ENCODE peak calls at places on chromosomes 5 and 9, in five cellular contexts. X, S, H, Z and M are unnamed samples.

GRCh38 chr5:90909945-90910344 is 351.3 kb downstream of the ADGRV1 start:
- DNase-seq in X (no peak), S (no peak), H (no peak), Z (no peak), M (no peak)

GRCh38 chr9:78468231-78468630 is 171.3 kb downstream of the PSAT1 start:
- DNase-seq in X (no peak), S (no peak), H (no peak), Z (no peak), M (no peak)

GRCh38 chr5:77629553-77630245 is 8.8 kb downstream of the OTP start:
- DNase-seq in X (no peak), S (no peak), H (no peak), Z (no peak), M (no peak)

GRCh38 chr5:72402959-72403628 is 82.9 kb downstream of the PTCD2 start:
- DNase-seq in X (no peak), S (no peak), H (no peak), Z (peak; percentile 21), M (peak; percentile 30)

GRCh38 chr9:112056986-112057385 is 118.1 kb downstream of the SUSD1 start:
- DNase-seq in X (no peak), S (no peak), H (no peak), Z (no peak), M (no peak)

GRCh38 chr5:64505769-64506566 is at the start of gene RGS7BP:
- DNase-seq in X (no peak), S (no peak), H (no peak), Z (peak; percentile 40), M (peak; percentile 4)

GRCh38 chr5:174760721-174761120 is 36.3 kb downstream of the MSX2 start:
- DNase-seq in X (no peak), S (no peak), H (no peak), Z (no peak), M (no peak)

GRCh38 chr5:141182248-141182647 is at the start of gene PCDHB16:
- DNase-seq in X (no peak), S (no peak), H (no peak), Z (no peak), M (no peak)

GRCh38 chr5:4511996-4512656 is 628.0 kb upstream of the ADAMTS16 start:
- DNase-seq in X (peak; percentile 12), S (no peak), H (no peak), Z (peak; percentile 27), M (no peak)

GRCh38 chr9:132166599-132166998 is 4.7 kb downstream of the NTNG2 start:
- DNase-seq in X (peak; percentile 41), S (no peak), H (no peak), Z (no peak), M (no peak)

GRCh38 chr5:159022178-159022556 is 77.5 kb downstream of the EBF1 start:
- DNase-seq in X (no peak), S (no peak), H (peak; percentile 49), Z (peak; percentile 60), M (peak; percentile 55)

GRCh38 chr5:138212828-138213160 is 329 bp downstream of the CDC23 start:
- DNase-seq in X (peak; percentile 26), S (no peak), H (no peak), Z (no peak), M (no peak)

GRCh38 chr5:154884424-154884823 is 26.0 kb downstream of the CNOT8 start:
- DNase-seq in X (no peak), S (no peak), H (no peak), Z (no peak), M (no peak)

GRCh38 chr5:53339962-53340540 is 140.4 kb upstream of the FST start:
- DNase-seq in X (no peak), S (no peak), H (no peak), Z (no peak), M (no peak)

GRCh38 chr5:34496258-34496657 is 159.9 kb upstream of the RAI14 start:
- DNase-seq in X (no peak), S (no peak), H (no peak), Z (no peak), M (no peak)

GRCh38 chr9:2622361-2623045 is 916 bp downstream of the VLDLR start:
- DNase-seq in X (peak; percentile 12), S (no peak), H (no peak), Z (peak; percentile 30), M (peak; percentile 53)

GRCh38 chr9:1458503-1458902 is 408.3 kb downstream of the DMRT2 start:
- DNase-seq in X (no peak), S (no peak), H (peak; percentile 21), Z (no peak), M (no peak)

GRCh38 chr5:146301666-146302065 is 37.0 kb upstream of the POU4F3 start:
- DNase-seq in X (no peak), S (no peak), H (no peak), Z (no peak), M (no peak)

GRCh38 chr9:92426501-92426900 is 2.2 kb upstream of the OMD start:
- DNase-seq in X (no peak), S (no peak), H (no peak), Z (no peak), M (no peak)

GRCh38 chr5:93894471-93895354 is 153.3 kb upstream of the POU5F2 start:
- DNase-seq in X (no peak), S (no peak), H (no peak), Z (no peak), M (no peak)

GRCh38 chr9:20729545-20729944 is 45.5 kb downstream of the FOCAD start:
- DNase-seq in X (no peak), S (no peak), H (no peak), Z (no peak), M (no peak)

GRCh38 chr5:181164076-181164952 is 16.9 kb downstream of the OR2V2 start:
- DNase-seq in X (peak; percentile 50), S (no peak), H (no peak), Z (no peak), M (no peak)
- H3K4me3 ChIP-seq in X (peak overlapping the region; percentile 50), S (no peak overlapping the region), H (no peak overlapping the region), Z (no peak overlapping the region), M (no peak overlapping the region)

DNA sequence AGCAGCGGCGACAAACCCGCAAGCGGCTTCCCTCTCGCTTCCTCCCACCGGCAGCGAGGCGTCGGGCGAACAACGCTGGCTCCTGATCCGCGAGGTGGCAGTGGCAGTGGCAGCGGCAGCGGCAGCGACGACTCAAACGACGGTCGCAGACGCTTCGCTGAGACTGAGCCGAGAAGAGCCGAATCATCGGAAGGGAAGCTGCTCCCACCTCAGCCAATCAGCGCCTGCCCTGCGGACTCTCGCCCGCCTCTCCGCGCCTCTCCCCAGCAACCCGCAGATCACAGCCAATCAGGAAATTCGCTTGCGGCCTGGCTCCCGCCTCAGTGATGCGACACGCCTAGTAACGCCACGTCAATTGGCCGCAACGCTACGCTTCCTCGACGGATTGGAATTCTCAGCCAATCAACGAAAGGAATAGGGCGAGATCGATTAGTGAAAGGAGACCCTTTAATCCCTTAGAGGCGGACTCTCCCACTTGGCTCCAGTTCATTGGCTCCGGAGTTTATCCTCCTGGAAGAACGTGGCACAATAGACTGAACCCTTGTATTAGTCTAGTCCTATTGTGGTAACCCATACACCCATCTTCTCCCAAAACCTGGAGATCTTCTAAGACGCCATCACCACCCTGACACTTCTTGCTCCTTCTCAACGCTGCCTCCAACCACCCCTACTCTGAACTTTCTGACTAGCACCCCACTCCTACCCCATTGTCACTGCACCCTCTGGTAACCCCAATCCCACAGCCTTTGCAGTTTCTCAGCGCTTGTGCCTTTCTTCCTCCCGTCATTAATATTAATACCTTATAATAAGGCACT is at the start of gene VCP:
- DNase-seq in X (peak; percentile 100), S (peak; percentile 91), H (peak; percentile 96), Z (peak; percentile 98), M (peak; percentile 99)
- TF ChIP-seq CTCF in X (no peak), S (no peak), H (no peak), Z (no peak), M (no peak)

GRCh38 chr5:10440367-10440990 is 1.2 kb upstream of the ROPN1L start:
- DNase-seq in X (no peak), S (no peak), H (no peak), Z (no peak), M (no peak)
- H3K4me3 ChIP-seq in X (peak overlapping the region; percentile 57), S (peak overlapping the region; percentile 87), H (no peak overlapping the region), Z (peak overlapping the region; percentile 80), M (no peak overlapping the region)

GRCh38 chr9:84667571-84668203 is 1.8 kb upstream of the NTRK2 start:
- DNase-seq in X (peak; percentile 43), S (no peak), H (no peak), Z (peak; percentile 21), M (no peak)
- TF ChIP-seq CTCF in X (no peak), S (no peak), H (peak; percentile 53), Z (peak; percentile 47), M (no peak)

DNA sequence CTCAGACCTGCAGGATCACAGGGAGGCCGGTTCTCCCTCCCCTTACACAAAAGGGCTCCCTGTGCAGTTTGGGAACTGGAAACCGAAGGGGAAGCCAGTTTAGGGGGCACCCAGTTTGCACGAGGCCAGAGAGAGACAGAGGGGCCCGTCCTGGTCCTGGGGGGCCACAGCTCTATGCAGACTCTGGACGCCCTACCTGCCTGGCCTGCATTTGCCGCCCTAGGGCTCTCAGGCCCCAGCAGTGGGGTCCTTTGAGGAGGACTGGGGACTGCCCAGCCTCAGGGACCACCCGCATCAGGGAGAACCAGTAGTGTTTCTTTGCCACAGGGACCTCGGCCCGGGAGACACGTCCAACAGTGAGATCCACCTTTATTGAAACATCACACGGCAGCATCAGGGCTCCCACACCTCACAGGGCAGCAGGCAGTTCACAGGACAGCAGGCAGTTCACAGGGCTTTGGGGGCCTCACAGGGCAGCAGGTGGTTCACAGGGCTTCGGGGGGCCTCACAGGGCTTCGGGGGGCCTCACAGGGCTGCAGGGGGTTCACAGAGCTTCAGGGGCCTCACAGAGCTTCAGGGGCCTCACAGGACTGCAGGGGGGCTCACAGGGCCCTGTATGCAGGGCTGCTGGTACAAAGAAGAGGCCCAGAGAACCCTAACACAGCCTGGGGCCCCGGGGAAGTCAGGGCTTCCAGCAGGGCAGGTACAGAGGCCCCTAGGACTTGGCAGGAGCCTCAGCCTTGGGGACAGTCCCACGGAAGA is 648 bp upstream of the NSMF start:
- DNase-seq in X (no peak), S (no peak), H (no peak), Z (no peak), M (no peak)
- H3K4me3 ChIP-seq in X (peak overlapping the region; percentile 83), S (peak overlapping the region; percentile 52), H (peak overlapping the region; percentile 80), Z (peak overlapping the region; percentile 81), M (peak overlapping the region; percentile 34)